ENCODE peak calls at places on chromosomes 7 and 10, in four cellular contexts. L, S, M and N are unnamed samples.

GRCh38 chr7:14351167-14351566 is 361.7 kb upstream of the ETV1 start:
- DNase-seq in S (no peak), L (no peak), M (no peak), N (no peak)

GRCh38 chr10:68992721-68993440 is 4.3 kb downstream of the KIFBP start:
- DNase-seq in S (no peak), M (no peak), L (no peak), N (peak; percentile 45)

GRCh38 chr7:157404845-157405481 is 68.2 kb downstream of the DNAJB6 start:
- DNase-seq in M (no peak), S (peak; percentile 63), L (no peak), N (no peak)

GRCh38 chr7:139232893-139233292 is 1.9 kb downstream of the UBN2 start:
- DNase-seq in S (no peak), L (no peak), M (no peak), N (no peak)

GRCh38 chr10:80699602-80700039 is 161.9 kb downstream of the SH2D4B start:
- DNase-seq in S (peak; percentile 90), L (peak; percentile 60), M (peak; percentile 63), N (peak; percentile 64)

GRCh38 chr10:79051766-79052165 is 17.0 kb upstream of the ZMIZ1 start:
- DNase-seq in S (peak; percentile 54), L (no peak), M (no peak), N (no peak)

GRCh38 chr7:129169705-129170319 is 18.6 kb upstream of the SMO start:
- DNase-seq in L (peak; percentile 59), M (no peak), S (no peak), N (no peak)

GRCh38 chr7:134695321-134695860 is 48.7 kb downstream of the BPGM start:
- DNase-seq in S (no peak), L (no peak), M (no peak), N (no peak)

GRCh38 chr10:46052057-46052790 is 6.2 kb upstream of the MSMB start:
- DNase-seq in L (no peak), M (no peak), S (no peak), N (no peak)

GRCh38 chr7:112395411-112395810 is 54.8 kb upstream of the IFRD1 start:
- DNase-seq in S (no peak), L (no peak), M (no peak), N (no peak)

GRCh38 chr10:13527864-13528137 is 1.0 kb downstream of the BEND7 start:
- DNase-seq in S (no peak), M (no peak), L (no peak), N (no peak)

GRCh38 chr10:17109475-17110207 is 20.0 kb downstream of the CUBN start:
- DNase-seq in M (no peak), S (no peak), L (no peak), N (no peak)

GRCh38 chr10:69864321-69864720 is 62.6 kb downstream of the COL13A1 start:
- DNase-seq in S (no peak), M (no peak), L (no peak), N (no peak)

GRCh38 chr7:132991615-132992587 is 90.0 kb downstream of the CHCHD3 start:
- DNase-seq in L (no peak), S (no peak), M (no peak), N (no peak)

GRCh38 chr10:59793924-59794323 is 40.7 kb upstream of the MRLN start:
- DNase-seq in M (no peak), L (no peak), S (no peak), N (no peak)

GRCh38 chr7:1859266-1860035 is 189.4 kb downstream of the ELFN1 start:
- DNase-seq in M (no peak), S (no peak), L (no peak), N (no peak)

GRCh38 chr7:156160811-156161210 is 348.5 kb upstream of the SHH start:
- DNase-seq in S (peak; percentile 72), M (no peak), L (no peak), N (no peak)

GRCh38 chr7:47326808-47327207 is 255.1 kb downstream of the TNS3 start:
- DNase-seq in S (no peak), M (no peak), L (no peak), N (no peak)

GRCh38 chr10:100828744-100829102 is 83.3 kb downstream of the PAX2 start:
- DNase-seq in S (no peak), M (peak; percentile 43), L (peak; percentile 32), N (no peak)

GRCh38 chr10:95559466-95559865 is 1.7 kb downstream of the SORBS1 start:
- DNase-seq in M (no peak), S (no peak), L (no peak), N (no peak)

GRCh38 chr7:2632717-2633537 is 1.1 kb downstream of the TTYH3 start:
- DNase-seq in L (peak; percentile 61), M (peak; percentile 79), S (peak; percentile 86), N (peak; percentile 55)

GRCh38 chr10:86256690-86257315 is 109.8 kb downstream of the GRID1 start:
- DNase-seq in M (no peak), S (peak; percentile 33), L (no peak), N (no peak)

GRCh38 chr10:14879055-14879800 is 562 bp downstream of the SUV39H2 start:
- DNase-seq in M (no peak), S (no peak), L (peak; percentile 20), N (peak; percentile 18)

GRCh38 chr10:37895674-37896073 is 38.3 kb upstream of the ZNF248 start:
- DNase-seq in L (no peak), M (no peak), S (no peak), N (no peak)

GRCh38 chr7:151756076-151756731 is 120.7 kb downstream of the PRKAG2 start:
- DNase-seq in M (no peak), S (no peak), L (peak; percentile 25), N (peak; percentile 70)

GRCh38 chr10:106560925-106561640 is 603.4 kb downstream of the SORCS1 start:
- DNase-seq in M (no peak), S (no peak), L (no peak), N (no peak)

GRCh38 chr10:66835400-66835799 is 90.4 kb upstream of the LRRTM3 start:
- DNase-seq in M (no peak), S (no peak), L (no peak), N (no peak)

GRCh38 chr10:565146-565545 is 124.3 kb downstream of the DIP2C start:
- DNase-seq in M (no peak), L (no peak), S (no peak), N (no peak)

GRCh38 chr10:119113805-119114732 is 10.2 kb downstream of the DENND10 start:
- DNase-seq in L (no peak), M (no peak), S (no peak), N (no peak)

GRCh38 chr7:1537631-1538412 is 7.3 kb downstream of the MAFK start:
- DNase-seq in L (peak; percentile 49), M (peak; percentile 19), S (peak; percentile 87), N (no peak)

GRCh38 chr7:86407291-86407690 is 236.4 kb upstream of the GRM3 start:
- DNase-seq in L (no peak), S (no peak), M (no peak), N (no peak)

GRCh38 chr10:62112963-62113362 is 155.7 kb downstream of the RTKN2 start:
- DNase-seq in S (no peak), M (no peak), L (no peak), N (no peak)

GRCh38 chr7:47787249-47788069 is 160.8 kb downstream of the PKD1L1 start:
- DNase-seq in M (no peak), L (no peak), S (no peak), N (no peak)

GRCh38 chr10:120873741-120874140 is 22.6 kb downstream of the WDR11 start:
- DNase-seq in M (no peak), L (no peak), S (no peak), N (no peak)

GRCh38 chr7:157830331-157830730 is 493.5 kb downstream of the DNAJB6 start:
- DNase-seq in M (no peak), L (no peak), S (peak; percentile 52), N (no peak)

GRCh38 chr10:3961082-3961481 is 176.1 kb upstream of the KLF6 start:
- DNase-seq in L (no peak), M (no peak), S (no peak), N (no peak)

GRCh38 chr10:133030791-133031190 is 56.9 kb upstream of the ADGRA1 start:
- DNase-seq in L (no peak), S (no peak), M (no peak), N (no peak)

GRCh38 chr7:4261038-4261960 is 420.8 kb upstream of the FOXK1 start:
- DNase-seq in M (no peak), S (no peak), L (no peak), N (no peak)

GRCh38 chr7:82270909-82271308 is 172.7 kb downstream of the CACNA2D1 start:
- DNase-seq in S (no peak), M (no peak), L (no peak), N (no peak)